ENCODE peak calls at places on chromosomes 2 and 18, in seven cellular contexts. One of them, this sample, is unnamed.

GRCh38 chr18:79781331-79781941 is 16.3 kb upstream of the KCNG2 start:
- DNase-seq in astrocyte of the spinal cord: no peak
- DNase-seq in lower lobe of right lung: no peak
- DNase-seq in thyroid gland: no peak
- DNase-seq in IMR-90: no peak
- DNase-seq in prostate gland: no peak
- DNase-seq in endothelial cell of umbilical vein: no peak
- DNase-seq in this sample: no peak

GRCh38 chr2:69138247-69138754 is 125.3 kb downstream of the ANTXR1 start:
- DNase-seq in astrocyte of the spinal cord: peak
- DNase-seq in lower lobe of right lung: no peak
- DNase-seq in thyroid gland: no peak
- DNase-seq in IMR-90: peak
- DNase-seq in prostate gland: no peak
- DNase-seq in endothelial cell of umbilical vein: peak
- DNase-seq in this sample: peak

GRCh38 chr2:203878060-203878459 is 10.5 kb downstream of the CTLA4 start:
- DNase-seq in astrocyte of the spinal cord: no peak
- DNase-seq in lower lobe of right lung: no peak
- DNase-seq in thyroid gland: no peak
- DNase-seq in IMR-90: no peak
- DNase-seq in prostate gland: no peak
- DNase-seq in endothelial cell of umbilical vein: no peak
- DNase-seq in this sample: peak

GRCh38 chr18:51897884-51898283 is 442.1 kb upstream of the DCC start:
- DNase-seq in astrocyte of the spinal cord: no peak
- DNase-seq in lower lobe of right lung: no peak
- DNase-seq in thyroid gland: no peak
- DNase-seq in IMR-90: no peak
- DNase-seq in prostate gland: no peak
- DNase-seq in endothelial cell of umbilical vein: no peak
- DNase-seq in this sample: no peak

GRCh38 chr2:113762377-113763118 is 6.1 kb upstream of the SLC35F5 start:
- DNase-seq in astrocyte of the spinal cord: peak
- DNase-seq in lower lobe of right lung: no peak
- DNase-seq in thyroid gland: no peak
- DNase-seq in IMR-90: peak
- DNase-seq in prostate gland: no peak
- DNase-seq in endothelial cell of umbilical vein: peak
- DNase-seq in this sample: peak

GRCh38 chr2:219204425-219205164 is 2.0 kb upstream of the ZFAND2B start:
- DNase-seq in astrocyte of the spinal cord: no peak
- DNase-seq in lower lobe of right lung: no peak
- DNase-seq in thyroid gland: no peak
- DNase-seq in IMR-90: no peak
- DNase-seq in prostate gland: no peak
- DNase-seq in endothelial cell of umbilical vein: no peak
- DNase-seq in this sample: no peak

GRCh38 chr2:61557386-61557785 is 19.2 kb upstream of the XPO1 start:
- DNase-seq in astrocyte of the spinal cord: no peak
- DNase-seq in lower lobe of right lung: no peak
- DNase-seq in thyroid gland: no peak
- DNase-seq in IMR-90: no peak
- DNase-seq in prostate gland: no peak
- DNase-seq in endothelial cell of umbilical vein: no peak
- DNase-seq in this sample: no peak

GRCh38 chr2:224908820-224909219 is 133.4 kb downstream of the DOCK10 start:
- DNase-seq in astrocyte of the spinal cord: no peak
- DNase-seq in lower lobe of right lung: no peak
- DNase-seq in thyroid gland: no peak
- DNase-seq in IMR-90: no peak
- DNase-seq in prostate gland: no peak
- DNase-seq in endothelial cell of umbilical vein: no peak
- DNase-seq in this sample: no peak

GRCh38 chr2:221085936-221086335 is 486.2 kb downstream of the EPHA4 start:
- DNase-seq in astrocyte of the spinal cord: no peak
- DNase-seq in lower lobe of right lung: no peak
- DNase-seq in thyroid gland: no peak
- DNase-seq in IMR-90: no peak
- DNase-seq in prostate gland: no peak
- DNase-seq in endothelial cell of umbilical vein: no peak
- DNase-seq in this sample: no peak

GRCh38 chr2:163369111-163369510 is 366.7 kb downstream of the FIGN start:
- DNase-seq in astrocyte of the spinal cord: no peak
- DNase-seq in lower lobe of right lung: no peak
- DNase-seq in thyroid gland: no peak
- DNase-seq in IMR-90: no peak
- DNase-seq in prostate gland: no peak
- DNase-seq in endothelial cell of umbilical vein: no peak
- DNase-seq in this sample: no peak

GRCh38 chr2:97355176-97355575 is 234.5 kb downstream of the ANKRD36B start:
- DNase-seq in astrocyte of the spinal cord: no peak
- DNase-seq in lower lobe of right lung: no peak
- DNase-seq in thyroid gland: no peak
- DNase-seq in IMR-90: no peak
- DNase-seq in prostate gland: no peak
- DNase-seq in endothelial cell of umbilical vein: no peak
- DNase-seq in this sample: no peak

GRCh38 chr2:97360202-97360601 is 229.5 kb downstream of the ANKRD36B start:
- DNase-seq in astrocyte of the spinal cord: no peak
- DNase-seq in lower lobe of right lung: peak
- DNase-seq in thyroid gland: peak
- DNase-seq in IMR-90: no peak
- DNase-seq in prostate gland: no peak
- DNase-seq in endothelial cell of umbilical vein: no peak
- DNase-seq in this sample: no peak

GRCh38 chr2:97354576-97354975 is 235.1 kb downstream of the ANKRD36B start:
- DNase-seq in astrocyte of the spinal cord: no peak
- DNase-seq in lower lobe of right lung: no peak
- DNase-seq in thyroid gland: no peak
- DNase-seq in IMR-90: no peak
- DNase-seq in prostate gland: no peak
- DNase-seq in endothelial cell of umbilical vein: no peak
- DNase-seq in this sample: no peak

DNA sequence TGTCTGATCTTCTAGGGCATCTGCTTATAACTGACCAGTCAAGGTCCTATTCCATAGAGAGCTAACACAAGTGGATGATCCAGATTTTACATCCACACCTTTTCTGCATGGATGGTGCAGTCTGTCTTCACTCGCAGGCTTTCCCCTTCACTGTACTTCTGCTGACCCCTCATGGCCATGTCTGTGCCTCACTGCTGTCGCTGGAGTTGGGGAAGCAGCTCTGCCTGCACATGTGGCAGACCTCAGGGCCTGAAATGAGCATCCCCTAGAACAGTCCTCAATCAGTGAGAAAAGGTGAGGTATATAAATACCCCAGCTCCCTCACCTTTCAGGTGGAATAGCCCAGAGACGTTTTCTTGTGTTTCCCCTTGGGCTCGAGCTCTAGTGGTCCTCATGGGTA is 233.8 kb downstream of the ANKRD36B start:
- DNase-seq in astrocyte of the spinal cord: no peak
- DNase-seq in lower lobe of right lung: no peak
- DNase-seq in thyroid gland: no peak
- DNase-seq in IMR-90: no peak
- DNase-seq in prostate gland: no peak
- DNase-seq in endothelial cell of umbilical vein: no peak
- DNase-seq in this sample: no peak
- TF ChIP-seq CTCF in astrocyte of the spinal cord: no peak
- TF ChIP-seq CTCF in lower lobe of right lung: no peak
- TF ChIP-seq CTCF in thyroid gland: no peak
- TF ChIP-seq CTCF in IMR-90: no peak
- TF ChIP-seq CTCF in prostate gland: no peak
- TF ChIP-seq CTCF in endothelial cell of umbilical vein: no peak
- TF ChIP-seq CTCF in this sample: no peak

DNA sequence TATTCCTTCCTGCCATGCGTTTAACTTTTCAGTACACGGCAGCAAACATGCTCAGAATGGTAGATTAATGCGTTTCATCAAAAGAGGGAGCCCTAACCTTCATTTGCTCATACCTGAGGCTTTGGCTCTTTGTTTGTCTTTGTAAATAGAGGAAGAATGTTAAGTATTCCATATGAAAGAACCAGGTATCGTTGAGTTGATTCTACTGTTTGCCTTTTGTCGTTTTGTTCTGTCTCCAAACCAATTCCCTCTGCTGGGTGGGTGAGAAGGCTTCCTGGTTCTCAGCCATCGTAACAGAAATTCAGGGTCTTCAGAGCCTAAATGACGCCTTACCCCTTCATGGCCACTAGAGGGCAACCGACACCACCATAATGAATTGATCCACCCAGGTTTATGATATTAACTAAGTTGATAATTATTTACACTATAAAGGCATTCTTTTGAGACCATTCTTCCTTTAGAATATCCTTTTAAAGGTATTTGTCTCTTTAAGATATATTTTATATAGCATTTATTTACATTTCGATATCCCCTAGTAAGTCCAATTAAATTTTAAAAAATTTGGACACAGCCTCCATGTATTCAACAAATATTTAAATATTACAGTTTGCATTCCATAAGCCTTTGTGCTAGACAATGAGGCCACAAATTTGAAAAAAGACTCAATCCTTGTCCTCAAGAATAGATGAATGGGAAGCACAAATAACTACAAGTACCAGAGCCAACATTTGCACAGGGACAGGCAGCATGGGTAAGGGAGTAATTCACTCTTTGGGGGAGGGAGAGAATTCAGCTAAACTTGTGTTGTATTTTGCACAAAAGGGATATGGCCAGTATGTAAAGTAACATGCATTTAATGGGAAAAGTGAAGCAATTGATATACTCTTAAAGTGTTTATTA is 48.1 kb downstream of the TIMM21 start:
- DNase-seq in astrocyte of the spinal cord: peak
- DNase-seq in lower lobe of right lung: no peak
- DNase-seq in thyroid gland: peak
- DNase-seq in IMR-90: peak
- DNase-seq in prostate gland: peak
- DNase-seq in endothelial cell of umbilical vein: peak
- DNase-seq in this sample: peak
- H3K4me3 ChIP-seq in astrocyte of the spinal cord: no peak
- H3K4me3 ChIP-seq in lower lobe of right lung: peak
- H3K4me3 ChIP-seq in thyroid gland: no peak
- H3K4me3 ChIP-seq in IMR-90: peak
- H3K4me3 ChIP-seq in prostate gland: peak
- H3K4me3 ChIP-seq in endothelial cell of umbilical vein: no peak
- H3K4me3 ChIP-seq in this sample: peak

DNA sequence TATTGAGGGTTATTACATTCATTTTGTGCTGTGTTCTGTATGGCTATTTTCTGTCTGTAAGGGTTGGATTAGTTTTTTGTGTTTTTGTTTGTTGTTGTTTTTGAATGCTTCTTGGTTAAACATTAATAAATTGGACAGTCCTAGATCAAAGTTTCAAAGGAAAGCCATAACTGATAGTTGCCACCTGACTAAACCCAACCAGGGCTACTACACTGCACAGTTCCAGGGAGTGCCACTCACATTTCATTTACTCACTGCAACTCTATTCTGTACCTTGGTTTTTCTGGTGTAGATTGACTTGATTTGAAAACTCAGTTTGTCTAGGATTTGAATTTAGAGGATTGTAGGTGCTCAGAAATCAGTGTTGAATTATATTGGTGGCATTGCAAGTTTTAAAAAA is 6.4 kb downstream of the MYL12B start:
- DNase-seq in astrocyte of the spinal cord: no peak
- DNase-seq in lower lobe of right lung: no peak
- DNase-seq in thyroid gland: no peak
- DNase-seq in IMR-90: no peak
- DNase-seq in prostate gland: no peak
- DNase-seq in endothelial cell of umbilical vein: no peak
- DNase-seq in this sample: no peak
- TF ChIP-seq CTCF in astrocyte of the spinal cord: no peak
- TF ChIP-seq CTCF in lower lobe of right lung: no peak
- TF ChIP-seq CTCF in thyroid gland: no peak
- TF ChIP-seq CTCF in IMR-90: no peak
- TF ChIP-seq CTCF in prostate gland: no peak
- TF ChIP-seq CTCF in endothelial cell of umbilical vein: no peak
- TF ChIP-seq CTCF in this sample: no peak

GRCh38 chr2:46924038-46924437 is 8.4 kb upstream of the MCFD2 start:
- DNase-seq in astrocyte of the spinal cord: no peak
- DNase-seq in lower lobe of right lung: no peak
- DNase-seq in thyroid gland: no peak
- DNase-seq in IMR-90: no peak
- DNase-seq in prostate gland: no peak
- DNase-seq in endothelial cell of umbilical vein: no peak
- DNase-seq in this sample: no peak

GRCh38 chr2:46924608-46925007 is 9.0 kb upstream of the MCFD2 start:
- DNase-seq in astrocyte of the spinal cord: no peak
- DNase-seq in lower lobe of right lung: no peak
- DNase-seq in thyroid gland: no peak
- DNase-seq in IMR-90: no peak
- DNase-seq in prostate gland: no peak
- DNase-seq in endothelial cell of umbilical vein: no peak
- DNase-seq in this sample: no peak

GRCh38 chr2:46923011-46923669 is 7.5 kb upstream of the MCFD2 start:
- DNase-seq in astrocyte of the spinal cord: no peak
- DNase-seq in lower lobe of right lung: no peak
- DNase-seq in thyroid gland: no peak
- DNase-seq in IMR-90: no peak
- DNase-seq in prostate gland: no peak
- DNase-seq in endothelial cell of umbilical vein: no peak
- DNase-seq in this sample: peak

GRCh38 chr2:46926863-46927262 is 11.3 kb upstream of the MCFD2 start:
- DNase-seq in astrocyte of the spinal cord: no peak
- DNase-seq in lower lobe of right lung: no peak
- DNase-seq in thyroid gland: no peak
- DNase-seq in IMR-90: no peak
- DNase-seq in prostate gland: no peak
- DNase-seq in endothelial cell of umbilical vein: no peak
- DNase-seq in this sample: no peak

GRCh38 chr2:46925444-46926351 is 10.1 kb upstream of the MCFD2 start:
- DNase-seq in astrocyte of the spinal cord: no peak
- DNase-seq in lower lobe of right lung: no peak
- DNase-seq in thyroid gland: no peak
- DNase-seq in IMR-90: no peak
- DNase-seq in prostate gland: no peak
- DNase-seq in endothelial cell of umbilical vein: no peak
- DNase-seq in this sample: no peak
- H3K4me3 ChIP-seq in astrocyte of the spinal cord: no peak
- H3K4me3 ChIP-seq in lower lobe of right lung: no peak
- H3K4me3 ChIP-seq in thyroid gland: no peak
- H3K4me3 ChIP-seq in IMR-90: no peak
- H3K4me3 ChIP-seq in prostate gland: no peak
- H3K4me3 ChIP-seq in endothelial cell of umbilical vein: no peak
- H3K4me3 ChIP-seq in this sample: no peak

DNA sequence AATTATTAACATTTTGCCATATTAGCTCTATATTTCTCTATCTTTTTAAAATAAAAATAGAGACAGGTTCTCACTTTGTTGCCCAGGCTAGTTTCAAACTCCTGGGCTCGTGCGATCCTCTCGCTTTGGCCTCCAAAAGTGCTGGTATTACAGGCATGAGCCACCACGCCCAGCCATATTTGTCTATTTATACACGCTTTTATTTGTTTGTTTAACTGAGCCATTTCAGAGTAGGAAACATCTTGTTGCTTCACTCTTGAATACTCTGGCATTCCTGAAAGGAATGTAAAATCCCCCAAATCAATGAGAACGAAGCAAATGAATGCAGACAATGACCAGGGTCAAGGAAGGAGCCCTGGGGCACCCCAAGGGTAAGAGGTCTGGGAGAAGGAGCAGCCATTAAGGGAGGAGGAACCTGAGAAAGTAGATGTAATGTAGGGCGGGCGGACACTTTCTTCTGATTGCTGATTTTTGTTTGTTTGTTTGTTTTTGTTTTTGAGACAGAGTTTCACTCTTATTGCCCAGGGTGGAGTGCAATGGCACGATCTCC is 31.7 kb upstream of the RAB1A start:
- DNase-seq in astrocyte of the spinal cord: no peak
- DNase-seq in lower lobe of right lung: no peak
- DNase-seq in thyroid gland: no peak
- DNase-seq in IMR-90: no peak
- DNase-seq in prostate gland: no peak
- DNase-seq in endothelial cell of umbilical vein: no peak
- DNase-seq in this sample: no peak
- TF ChIP-seq CTCF in astrocyte of the spinal cord: no peak
- TF ChIP-seq CTCF in lower lobe of right lung: no peak
- TF ChIP-seq CTCF in thyroid gland: no peak
- TF ChIP-seq CTCF in IMR-90: no peak
- TF ChIP-seq CTCF in prostate gland: no peak
- TF ChIP-seq CTCF in endothelial cell of umbilical vein: no peak
- TF ChIP-seq CTCF in this sample: no peak